ENCODE peak calls at places on chromosome 4, in four cellular contexts. V, J, I and B are unnamed samples. For H3K4me1, the result is how much of the 10 kb centered on the place peaks cover.

GRCh38 chr4:26150948-26151347 is 169.9 kb upstream of the RBPJ start:
- DNase-seq in I (no peak), J (peak), V (no peak), B (no peak)

GRCh38 chr4:109094061-109094460 is 208.4 kb downstream of the COL25A1 start:
- DNase-seq in J (no peak), I (no peak), V (no peak), B (no peak)

GRCh38 chr4:141643557-141643956 is 7.2 kb downstream of the IL15 start:
- DNase-seq in V (no peak), I (no peak), J (peak), B (no peak)

GRCh38 chr4:183797445-183798248 is 107.5 kb upstream of the STOX2 start:
- DNase-seq in I (peak), V (no peak), J (no peak), B (peak)

GRCh38 chr4:13548059-13548983 is 4.0 kb upstream of the NKX3-2 start:
- DNase-seq in J (no peak), I (peak), V (no peak), B (no peak)

GRCh38 chr4:7150083-7150635 is 42.2 kb upstream of the SORCS2 start:
- DNase-seq in V (no peak), I (no peak), J (no peak), B (no peak)

GRCh38 chr4:184165291-184165690 is 52.4 kb downstream of the ENPP6 start:
- DNase-seq in J (peak), I (no peak), V (no peak), B (peak)

GRCh38 chr4:972651-973424 is 531 bp downstream of the DGKQ start:
- DNase-seq in I (peak), V (peak), J (no peak), B (peak)

GRCh38 chr4:153267915-153268694 is 63.9 kb downstream of the TRIM2 start:
- DNase-seq in J (no peak), V (no peak), I (no peak), B (no peak)

GRCh38 chr4:81395239-81395638 is 76.5 kb downstream of the RASGEF1B start:
- DNase-seq in V (no peak), J (no peak), I (no peak), B (no peak)

GRCh38 chr4:183905593-183906485 is 732 bp downstream of the STOX2 start:
- DNase-seq in I (peak), V (no peak), J (peak), B (peak)

GRCh38 chr4:152634110-152634760 is 45.6 kb downstream of the TMEM154 start:
- DNase-seq in V (no peak), I (no peak), J (no peak), B (peak)

GRCh38 chr4:41991916-41992767 is 1.8 kb downstream of the SLC30A9 start:
- DNase-seq in V (no peak), J (peak), I (no peak), B (peak)

GRCh38 chr4:48998440-48998839 is 12.4 kb downstream of the CWH43 start:
- DNase-seq in J (no peak), I (no peak), V (no peak), B (no peak)

GRCh38 chr4:5459236-5459635 is 249.1 kb downstream of the EVC2 start:
- DNase-seq in V (no peak), I (no peak), J (no peak), B (no peak)

GRCh38 chr4:152935138-152935537 is 985 bp upstream of the FHDC1 start:
- DNase-seq in I (peak), V (no peak), J (no peak), B (peak)

GRCh38 chr4:10733486-10733885 is 48.9 kb upstream of the CLNK start:
- DNase-seq in V (no peak), I (no peak), J (no peak), B (no peak)

GRCh38 chr4:125115941-125116340 is 198.8 kb upstream of the FAT4 start:
- DNase-seq in I (no peak), J (peak), V (no peak), B (no peak)

GRCh38 chr4:108396900-108397299 is 223.5 kb upstream of the RPL34 start:
- DNase-seq in V (peak), I (peak), J (no peak), B (no peak)

GRCh38 chr4:183659919-183660318 is 826 bp downstream of the TRAPPC11 start:
- DNase-seq in I (peak), V (no peak), J (peak), B (peak)

GRCh38 chr4:150010525-150011126 is 67.6 kb upstream of the DCLK2 start:
- DNase-seq in V (no peak), I (peak), J (peak), B (peak)

GRCh38 chr4:41363384-41363981 is 106.8 kb downstream of the UCHL1 start:
- DNase-seq in V (no peak), J (no peak), I (peak), B (no peak)

GRCh38 chr4:136355970-136356369 is 1176.3 kb downstream of the PCDH18 start:
- DNase-seq in I (no peak), J (no peak), V (no peak), B (no peak)

GRCh38 chr4:133920236-133920635 is 281.4 kb downstream of the PABPC4L start:
- DNase-seq in V (no peak), I (no peak), J (no peak), B (no peak)

GRCh38 chr4:103019319-103020124 is at the start of gene SLC9B1:
- DNase-seq in V (peak), I (no peak), J (peak), B (peak)

GRCh38 chr4:94583938-94584641 is 132.3 kb downstream of the PDLIM5 start:
- DNase-seq in I (no peak), J (no peak), V (no peak), B (no peak)

GRCh38 chr4:101584306-101584705 is 206.2 kb upstream of the BANK1 start:
- DNase-seq in V (no peak), J (no peak), I (no peak), B (no peak)

GRCh38 chr4:77220841-77221613 is 64.0 kb downstream of the CCNG2 start:
- DNase-seq in V (no peak), I (no peak), J (peak), B (peak)

GRCh38 chr4:40826821-40827220 is 77.1 kb downstream of the NSUN7 start:
- DNase-seq in J (no peak), V (no peak), I (no peak), B (no peak)

GRCh38 chr4:185779520-185779919 is 32.5 kb downstream of the SORBS2 start:
- DNase-seq in J (no peak), I (peak), V (no peak), B (no peak)

GRCh38 chr4:6811165-6811564 is 28.6 kb downstream of the KIAA0232 start:
- DNase-seq in V (no peak), I (no peak), J (no peak), B (no peak)

GRCh38 chr4:168852387-168852786 is 157.7 kb downstream of the CBR4 start:
- DNase-seq in V (no peak), I (no peak), J (no peak), B (no peak)

GRCh38 chr4:140996757-140997156 is 136.5 kb downstream of the RNF150 start:
- DNase-seq in V (no peak), I (no peak), J (peak), B (no peak)

GRCh38 chr4:74117024-74117534 is 18.1 kb upstream of the CXCL2 start:
- DNase-seq in J (peak), I (no peak), V (no peak), B (peak)

GRCh38 chr4:142396279-142396678 is 449.8 kb downstream of the INPP4B start:
- DNase-seq in V (no peak), I (no peak), J (peak), B (no peak)

GRCh38 chr4:113935190-113935589 is 44.3 kb downstream of the ARSJ start:
- DNase-seq in J (peak), I (no peak), V (no peak), B (no peak)

GRCh38 chr4:60724623-60725022 is 475.5 kb upstream of the ADGRL3 start:
- DNase-seq in I (peak), V (no peak), J (peak), B (peak)

GRCh38 chr4:2062168-2062807 is 3.2 kb downstream of the NAT8L start:
- DNase-seq in V (no peak), I (no peak), J (no peak), B (no peak)
- H3K4me1 ChIP-seq in V (under half), I (under half), J (under half), B (under half)

GRCh38 chr4:110638347-110638746 is 15.5 kb upstream of the PITX2 start:
- DNase-seq in J (no peak), V (no peak), I (no peak), B (no peak)
- TF ChIP-seq CTCF in J (no peak), V (no peak), I (no peak), B (no peak)

DNA sequence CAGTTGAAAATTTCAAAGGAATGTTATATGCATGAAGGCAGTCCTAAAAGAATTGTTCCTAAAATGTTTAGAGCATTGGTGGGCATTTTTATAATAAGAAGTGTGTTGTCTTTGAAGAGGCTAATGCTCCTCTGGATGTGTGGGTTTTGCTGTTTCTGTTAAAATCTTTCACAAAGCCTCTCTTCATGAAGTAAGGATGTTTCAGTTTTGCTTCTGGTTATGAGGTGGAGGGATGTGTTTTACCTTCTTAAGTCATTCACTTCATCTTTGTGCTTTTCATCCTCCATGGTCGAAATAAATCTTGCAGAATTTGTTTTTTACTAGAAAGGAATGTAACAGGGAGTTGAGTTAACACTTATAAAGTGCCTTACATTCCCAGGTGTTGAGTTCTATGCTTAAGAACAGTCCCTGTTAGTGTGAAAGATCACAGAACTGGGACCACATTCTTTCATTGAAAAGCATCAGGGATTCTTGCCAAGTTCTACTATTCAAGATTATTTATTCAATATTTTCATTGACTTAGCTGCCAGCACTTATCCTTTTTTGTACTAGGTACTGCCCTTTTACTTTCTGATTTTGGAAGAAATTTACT is 21.1 kb downstream of the FHIP1A start:
- DNase-seq in V (no peak), I (no peak), J (no peak), B (no peak)
- H3K4me2 ChIP-seq in V (no peak), I (peak), J (no peak), B (no peak)

GRCh38 chr4:122830392-122831095 is 3.9 kb downstream of the FGF2 start:
- DNase-seq in J (no peak), I (no peak), V (no peak), B (peak)
- H3K4me1 ChIP-seq in J (under half), I (under half), V (under half), B (under half)

GRCh38 chr4:155026715-155027114 is 181.7 kb upstream of the NPY2R start:
- DNase-seq in I (no peak), V (no peak), J (no peak), B (no peak)

DNA sequence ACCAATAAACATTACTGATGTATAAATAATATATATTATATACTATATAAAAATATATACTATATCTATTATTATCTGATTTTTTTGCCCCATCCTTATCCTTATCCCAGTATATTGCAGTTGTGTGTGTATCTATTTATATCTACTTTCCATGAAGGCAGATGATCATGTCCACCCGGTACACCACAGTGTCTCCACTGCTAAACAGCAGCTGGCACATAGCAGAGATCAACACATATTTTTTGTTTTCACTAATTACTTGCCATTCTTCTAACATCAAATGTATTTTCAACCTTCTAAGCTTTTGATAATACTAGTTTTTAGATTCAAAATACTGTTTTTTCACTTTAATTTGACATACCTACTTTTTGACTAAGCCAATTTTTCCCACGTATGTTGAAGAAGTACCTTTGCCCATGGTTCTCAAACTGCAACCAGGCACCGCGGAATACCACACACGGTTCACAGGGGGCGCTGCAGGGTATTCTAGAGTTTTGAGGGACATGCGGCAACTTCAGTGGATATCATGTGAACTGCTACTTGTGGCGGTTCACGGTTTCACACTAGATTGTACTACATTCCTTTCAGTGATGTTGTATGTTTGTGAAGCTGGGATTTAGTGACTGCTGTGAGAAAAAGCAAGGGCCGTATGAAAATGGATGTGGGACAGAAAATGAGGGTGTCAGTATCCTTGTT is 182.5 kb upstream of the NPY2R start:
- DNase-seq in V (peak), J (no peak), I (peak), B (peak)
- TF ChIP-seq CTCF in V (peak), J (peak), I (peak), B (peak)

GRCh38 chr4:15075875-15076274 is 73.6 kb downstream of the CPEB2 start:
- DNase-seq in J (no peak), V (no peak), I (no peak), B (no peak)

GRCh38 chr4:15078682-15079642 is 76.7 kb downstream of the CPEB2 start:
- DNase-seq in V (no peak), I (no peak), J (peak), B (no peak)

GRCh38 chr4:15077969-15078368 is 75.7 kb downstream of the CPEB2 start:
- DNase-seq in I (no peak), J (peak), V (no peak), B (no peak)
- H3K4me2 ChIP-seq in I (no peak), J (no peak), V (no peak), B (no peak)

DNA sequence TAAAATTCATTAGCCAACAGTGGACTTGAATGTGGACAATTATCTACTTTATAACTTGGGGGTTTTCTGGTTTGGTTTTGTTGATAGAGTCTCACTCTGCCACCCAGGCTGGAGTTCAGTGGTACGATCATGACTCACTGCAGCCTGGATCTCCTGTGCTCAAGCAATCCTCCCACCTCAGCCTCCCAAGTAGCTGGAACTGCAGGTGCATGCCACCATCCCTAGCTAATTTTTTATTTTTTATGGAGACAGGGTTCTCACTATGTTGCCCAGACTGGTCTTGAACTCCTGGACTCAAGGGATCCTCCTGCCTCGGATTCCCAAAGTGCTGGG is 12.4 kb upstream of the ELF2 start:
- DNase-seq in J (no peak), V (no peak), I (no peak), B (no peak)
- H3K4me1 ChIP-seq in J (under half), V (under half), I (under half), B (under half)

GRCh38 chr4:154858166-154858565 is 77.1 kb downstream of the RBM46 start:
- DNase-seq in I (no peak), J (no peak), V (no peak), B (no peak)

GRCh38 chr4:154854362-154854761 is 73.3 kb downstream of the RBM46 start:
- DNase-seq in J (peak), I (peak), V (no peak), B (peak)
- TF ChIP-seq CTCF in J (peak), I (peak), V (peak), B (peak)

DNA sequence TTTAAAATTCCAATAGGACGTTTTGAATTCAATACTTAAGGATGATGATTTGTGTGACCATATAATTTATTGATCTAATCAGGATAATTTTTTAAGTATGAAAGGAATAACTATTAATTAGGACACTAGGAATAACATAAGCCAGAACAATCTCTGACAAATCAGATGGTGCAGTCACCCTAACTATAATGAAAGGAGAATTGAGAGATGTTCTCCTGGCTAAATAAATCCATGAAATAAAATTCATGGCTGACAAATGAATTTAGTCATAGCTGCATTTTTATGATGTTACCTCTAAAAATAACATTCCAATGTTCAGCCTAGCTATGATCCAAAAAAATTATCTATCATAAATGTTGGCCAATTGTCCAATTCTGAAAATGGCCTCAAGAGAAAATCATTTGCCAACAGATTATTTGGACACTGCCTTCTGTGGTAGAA is 190.6 kb upstream of the NEIL3 start:
- DNase-seq in I (no peak), V (no peak), J (peak), B (no peak)
- H3K4me2 ChIP-seq in I (no peak), V (no peak), J (peak), B (no peak)